ENCODE peak calls at places on chromosomes 2 and 18, in six cellular contexts. I is sigmoid colon, H is GM23338, K is breast epithelium, M is HepG2, P is transverse colon. E is an unnamed sample.

GRCh38 chr18:3383381-3383915 is 66.5 kb upstream of the TGIF1 start:
- DNase-seq in M (no peak), I (no peak), P (no peak), K (no peak), H (peak), E (no peak)

GRCh38 chr2:163778045-163778753 is 42.4 kb upstream of the FIGN start:
- DNase-seq in I (no peak), M (no peak), K (peak), H (no peak), P (no peak), E (no peak)

GRCh38 chr2:54329482-54330225 is 73.6 kb upstream of the TSPYL6 start:
- DNase-seq in M (peak), P (no peak), H (no peak), K (no peak), I (no peak), E (no peak)

GRCh38 chr2:191983186-191983585 is 136.3 kb upstream of the CAVIN2 start:
- DNase-seq in M (no peak), P (no peak), K (no peak), I (no peak), H (no peak), E (no peak)

GRCh38 chr18:77776104-77776503 is 526.5 kb downstream of the GALR1 start:
- DNase-seq in I (no peak), H (no peak), M (no peak), K (no peak), P (no peak), E (no peak)

GRCh38 chr2:213188971-213189899 is 37.8 kb upstream of the IKZF2 start:
- DNase-seq in H (peak), I (no peak), K (no peak), M (peak), P (no peak), E (no peak)

GRCh38 chr2:182018218-182018617 is 32.6 kb downstream of the PPP1R1C start:
- DNase-seq in I (no peak), H (no peak), P (no peak), K (no peak), M (no peak), E (no peak)

GRCh38 chr2:186365406-186365805 is 120.7 kb upstream of the ZC3H15 start:
- DNase-seq in M (no peak), K (no peak), I (no peak), H (no peak), P (no peak), E (no peak)

GRCh38 chr2:55923091-55923977 is at the start of gene EFEMP1:
- DNase-seq in I (peak), H (peak), K (peak), M (no peak), P (peak), E (peak)

GRCh38 chr2:151238527-151239487 is 22.9 kb downstream of the RBM43 start:
- DNase-seq in P (peak), K (peak), M (peak), I (peak), H (peak), E (peak)

GRCh38 chr2:224211821-224212220 is 172.7 kb upstream of the SERPINE2 start:
- DNase-seq in H (no peak), K (no peak), M (no peak), I (no peak), P (no peak), E (no peak)

DNA sequence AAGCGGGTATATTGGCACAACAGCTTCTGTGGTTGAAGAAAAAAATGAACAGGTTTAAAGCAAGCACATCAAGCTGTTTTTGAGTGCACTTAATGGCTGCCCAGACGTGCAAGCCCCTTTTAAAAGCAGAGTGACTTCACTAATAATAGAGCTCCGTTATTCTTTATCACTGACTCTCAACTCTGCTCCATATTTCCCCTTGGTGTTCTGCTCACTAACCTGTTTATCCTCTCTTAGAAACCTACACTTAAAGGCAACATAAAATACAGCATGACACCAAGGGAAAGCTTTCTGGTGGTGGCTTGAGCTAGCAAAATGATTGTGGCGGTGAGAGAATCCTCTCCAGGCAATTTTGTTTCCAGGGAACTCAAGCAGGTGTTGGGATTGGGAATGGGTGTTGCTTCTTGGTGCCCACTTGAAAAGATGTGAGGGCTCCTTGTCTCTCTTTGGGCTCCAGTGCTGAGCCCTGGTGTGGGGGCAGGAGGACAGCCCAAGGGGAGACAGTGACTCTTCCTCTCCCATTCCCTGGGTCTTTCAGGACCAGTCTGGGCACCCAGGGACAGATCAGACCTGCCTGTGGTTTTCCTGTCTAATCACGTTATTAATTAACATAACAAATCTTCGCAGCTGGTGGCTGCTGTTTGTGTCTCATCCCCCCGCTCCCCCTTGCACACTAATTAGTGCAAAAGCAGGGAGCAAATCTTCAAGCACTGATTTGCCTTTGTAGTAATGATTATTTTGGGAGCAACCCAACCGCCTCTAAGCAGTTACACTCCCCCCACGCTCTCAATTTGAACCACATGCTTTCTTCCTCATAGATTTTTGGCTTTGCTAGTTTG is 289.4 kb upstream of the CXCR4 start:
- DNase-seq in I (no peak), K (no peak), H (peak), M (no peak), P (no peak), E (no peak)
- TF ChIP-seq POLR2AphosphoS5 in I (no peak), K (no peak), H (no peak), M (no peak), P (no peak), E (no peak)

GRCh38 chr2:27711804-27712203 is 48.1 kb downstream of the SLC4A1AP start:
- DNase-seq in M (no peak), P (no peak), I (no peak), H (no peak), K (no peak), E (no peak)
- H3K27ac ChIP-seq in M (no peak), P (no peak), I (no peak), H (no peak), K (no peak), E (no peak)

DNA sequence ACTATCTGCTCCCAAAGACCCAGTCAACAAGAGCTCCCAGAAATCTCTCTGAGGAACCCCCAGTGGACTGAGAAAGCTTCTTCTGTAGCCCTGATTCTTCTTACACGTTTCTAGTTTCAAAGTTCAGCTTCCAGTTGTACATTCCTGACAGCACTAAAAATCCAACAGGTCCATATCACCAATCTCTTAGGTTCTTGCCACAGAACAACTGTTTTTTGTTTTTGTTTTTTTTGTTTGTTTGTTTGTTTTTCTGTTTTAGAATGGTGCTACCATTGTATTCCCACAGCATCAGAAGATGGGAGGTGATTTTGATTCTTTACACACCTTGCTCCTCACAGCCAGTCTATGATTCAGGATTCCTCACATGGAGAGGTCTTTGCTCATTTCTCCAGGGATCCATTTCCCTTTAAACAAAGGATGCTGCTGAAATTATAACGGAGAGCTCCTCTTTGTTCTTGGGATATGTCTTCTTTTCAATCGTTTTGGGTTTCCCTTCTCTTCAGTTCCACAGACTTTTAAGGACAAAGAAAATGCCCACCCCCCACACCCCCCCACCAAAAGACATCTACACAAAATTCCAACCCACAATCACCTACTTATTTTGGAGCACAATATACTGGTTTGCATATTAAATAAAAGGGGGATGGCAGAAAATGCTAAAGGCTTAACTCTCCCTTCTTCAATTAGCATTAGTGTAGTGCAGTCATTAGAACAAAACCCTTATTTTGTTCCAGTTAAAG is 56.1 kb upstream of the COBLL1 start:
- DNase-seq in I (no peak), P (no peak), H (no peak), K (no peak), M (peak), E (no peak)
- TF ChIP-seq POLR2AphosphoS5 in I (no peak), P (no peak), H (no peak), K (no peak), M (no peak), E (no peak)

GRCh38 chr2:207926133-207927076 is 98.9 kb downstream of the PLEKHM3 start:
- DNase-seq in P (peak), H (no peak), M (peak), K (peak), I (peak), E (peak)
- H3K27ac ChIP-seq in P (peak), H (no peak), M (peak), K (no peak), I (peak), E (peak)

GRCh38 chr2:236676131-236676873 is 106.7 kb downstream of the ACKR3 start:
- DNase-seq in P (no peak), I (no peak), M (no peak), H (no peak), K (no peak), E (peak)
- TF ChIP-seq POLR2AphosphoS5 in P (no peak), I (no peak), M (no peak), H (no peak), K (no peak), E (peak)

DNA sequence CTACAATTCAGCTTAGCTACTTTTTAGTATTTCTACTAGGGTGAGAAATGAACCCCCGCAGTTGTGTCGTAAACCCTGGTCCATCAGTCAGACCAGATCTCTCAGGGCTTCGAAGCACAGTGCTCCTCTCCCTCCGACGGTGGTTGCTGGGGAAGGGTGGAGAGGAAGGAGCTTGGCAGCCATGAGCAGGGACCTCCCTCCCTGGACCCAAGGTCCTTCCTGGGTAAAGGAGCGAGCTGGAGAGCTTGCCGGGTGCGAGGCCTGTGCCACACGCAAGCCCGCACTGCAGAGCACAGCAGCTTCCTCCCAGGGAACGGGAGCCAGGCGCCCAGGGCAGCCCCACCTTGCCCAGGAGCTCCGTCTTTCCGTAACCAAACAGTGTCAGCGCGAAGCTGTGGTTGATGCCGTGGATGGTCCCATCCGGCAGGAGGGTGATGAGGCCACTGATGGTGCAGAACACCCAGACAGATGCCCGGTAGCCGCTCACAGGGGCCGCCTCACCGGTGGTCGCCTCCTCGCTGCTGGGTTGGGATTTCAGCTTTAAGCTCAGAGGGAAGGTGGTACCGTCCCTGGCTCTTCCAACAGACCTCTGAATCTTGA is 12.5 kb downstream of the PASK start:
- DNase-seq in M (no peak), H (no peak), P (no peak), K (no peak), I (peak), E (no peak)
- H3K27ac ChIP-seq in M (peak), H (no peak), P (no peak), K (no peak), I (no peak), E (no peak)

GRCh38 chr2:172091626-172092566 is 6.6 kb downstream of the DLX1 start:
- DNase-seq in M (no peak), P (no peak), K (no peak), H (peak), I (no peak), E (no peak)

GRCh38 chr2:172092716-172093415 is 7.6 kb downstream of the DLX1 start:
- DNase-seq in I (no peak), K (no peak), P (no peak), H (peak), M (no peak), E (no peak)

GRCh38 chr2:172095146-172095904 is 7.4 kb downstream of the DLX2 start:
- DNase-seq in K (peak), M (no peak), P (peak), H (peak), I (peak), E (peak)

GRCh38 chr2:172094319-172095145 is 8.2 kb downstream of the DLX2 start:
- DNase-seq in H (peak), M (no peak), P (no peak), I (no peak), K (no peak), E (no peak)

DNA sequence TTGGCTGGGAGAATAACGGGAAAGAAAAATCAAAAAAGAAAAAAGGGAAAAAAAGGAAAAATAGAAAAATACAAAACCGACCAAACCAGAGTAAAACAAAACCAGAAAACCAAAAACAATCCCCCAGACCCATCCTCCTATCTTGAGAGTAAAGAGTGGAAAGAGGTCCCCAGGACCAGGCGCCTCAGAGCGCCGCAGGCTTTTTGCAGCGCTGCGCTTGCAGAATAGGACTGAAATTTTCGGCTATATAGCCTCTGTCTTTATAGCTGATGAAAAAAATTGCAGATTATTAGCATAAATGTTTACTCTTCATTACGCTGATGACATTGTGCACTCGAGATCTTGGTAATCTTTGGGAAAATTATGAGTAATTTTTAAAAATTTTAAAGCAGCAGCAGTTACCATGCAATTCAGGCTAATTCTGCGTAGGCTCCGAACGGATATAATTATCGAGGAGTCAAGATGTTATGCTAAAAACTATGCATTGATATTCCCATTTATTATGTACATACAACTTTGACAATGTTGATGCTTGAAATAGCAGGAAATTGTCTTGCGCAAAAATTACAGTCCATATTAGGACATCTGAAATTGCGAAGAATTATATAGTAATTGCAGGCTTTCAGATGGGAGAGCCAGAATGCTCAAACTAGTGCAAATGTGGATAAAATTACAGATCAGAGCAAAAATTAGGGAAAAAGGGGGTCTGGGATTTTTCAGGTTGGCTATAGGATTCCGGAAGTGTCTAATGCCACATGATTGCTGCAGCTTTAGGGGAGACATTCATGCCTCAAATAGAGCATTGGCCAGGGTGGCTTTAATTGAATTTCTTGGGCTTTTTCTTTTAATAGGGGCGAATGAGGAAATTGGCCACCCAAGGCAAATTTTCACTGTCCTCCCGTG is 8.4 kb downstream of the DLX1 start:
- DNase-seq in P (no peak), H (peak), K (no peak), I (no peak), M (no peak), E (no peak)
- TF ChIP-seq POLR2AphosphoS5 in P (no peak), H (no peak), K (no peak), I (no peak), M (no peak), E (no peak)

DNA sequence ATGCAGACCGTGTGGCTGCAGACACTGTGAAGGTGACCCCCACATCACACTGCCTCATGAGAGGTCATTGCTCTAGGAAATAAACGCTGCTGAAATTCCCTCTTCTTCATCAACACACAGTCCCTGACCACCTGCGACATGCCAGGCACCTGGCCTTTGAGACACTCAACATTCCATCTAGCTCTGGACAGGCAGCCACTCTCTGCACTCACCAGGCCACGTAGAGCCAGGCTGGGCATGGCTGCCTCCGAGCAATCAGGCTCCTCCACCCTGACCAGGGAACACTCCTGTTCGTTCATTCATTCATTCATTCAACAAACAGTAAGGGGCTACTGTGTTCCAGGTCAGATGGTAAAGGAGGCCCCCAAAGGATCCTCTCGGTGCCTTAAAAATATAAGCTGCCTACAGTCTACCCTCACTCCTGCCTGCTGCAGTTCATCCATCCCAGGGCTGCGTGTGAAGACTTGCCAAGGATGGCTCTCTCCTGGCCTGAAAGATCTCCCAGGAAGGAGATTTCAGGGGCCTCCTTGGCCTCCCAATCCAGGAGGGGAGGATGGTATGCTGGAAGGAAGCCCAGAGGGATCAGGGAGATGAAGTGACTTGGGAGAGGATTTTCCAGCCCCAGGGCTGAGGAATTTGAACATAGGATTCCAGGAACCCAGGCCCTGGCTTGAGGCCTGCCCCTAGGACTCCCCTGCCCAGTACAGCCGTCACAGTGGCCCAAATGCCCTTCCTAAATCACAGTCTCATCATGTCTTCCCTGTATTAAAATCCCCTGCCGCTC is 66.7 kb downstream of the TNS1 start:
- DNase-seq in H (peak), M (no peak), I (no peak), K (no peak), P (no peak), E (no peak)
- H3K27ac ChIP-seq in H (peak), M (no peak), I (peak), K (peak), P (peak), E (peak)